ENCODE peak calls at places on chromosomes 1 and 21, in six cellular contexts. A is renal cortical epithelial cell, P is NCI-H1417, X is HAP-1, T is brain pericyte, S is H9. U is an unnamed sample.

GRCh38 chr1:189682591-189682990 is 795.1 kb downstream of the BRINP3 start:
- DNase-seq in A (no peak), P (no peak), X (peak), T (no peak), S (no peak), U (no peak)

GRCh38 chr1:110003747-110004428 is 19.3 kb downstream of the AHCYL1 start:
- DNase-seq in A (peak), P (no peak), X (peak), T (peak), S (peak), U (peak)

GRCh38 chr1:222224576-222224975 is 323.3 kb downstream of the HHIPL2 start:
- DNase-seq in A (peak), P (no peak), X (no peak), T (no peak), S (no peak), U (no peak)

GRCh38 chr1:233040494-233040893 is 90.1 kb downstream of the NTPCR start:
- DNase-seq in A (no peak), P (no peak), X (no peak), T (no peak), S (no peak), U (no peak)

GRCh38 chr1:11337536-11338350 is 64.7 kb downstream of the UBIAD1 start:
- DNase-seq in A (peak), P (peak), X (peak), T (no peak), S (peak), U (peak)

GRCh38 chr1:93716974-93717373 is 35.3 kb upstream of the BCAR3 start:
- DNase-seq in A (peak), P (no peak), X (no peak), T (no peak), S (no peak), U (no peak)

GRCh38 chr1:16112558-16113555 is 39.4 kb upstream of the FAM131C start:
- DNase-seq in A (no peak), P (no peak), X (no peak), T (no peak), S (peak), U (no peak)

GRCh38 chr21:45482899-45483821 is 59.1 kb downstream of the SLC19A1 start:
- DNase-seq in A (no peak), P (no peak), X (no peak), T (no peak), S (no peak), U (no peak)

GRCh38 chr1:99681583-99681982 is 35.7 kb downstream of the PALMD start:
- DNase-seq in A (no peak), P (peak), X (peak), T (no peak), S (no peak), U (no peak)

GRCh38 chr1:214228976-214229375 is 52.0 kb upstream of the SMYD2 start:
- DNase-seq in A (no peak), P (peak), X (no peak), T (no peak), S (no peak), U (no peak)

GRCh38 chr21:17387030-17387617 is 125.7 kb upstream of the CXADR start:
- DNase-seq in A (peak), P (peak), X (peak), T (peak), S (no peak), U (peak)

GRCh38 chr1:188706742-188707141 is 1770.9 kb downstream of the BRINP3 start:
- DNase-seq in A (peak), P (no peak), X (no peak), T (no peak), S (no peak), U (no peak)

GRCh38 chr1:109884242-109884891 is 26.3 kb upstream of the CSF1 start:
- DNase-seq in A (no peak), P (no peak), X (no peak), T (no peak), S (no peak), U (no peak)

GRCh38 chr1:226656601-226657277 is 82.3 kb downstream of the ITPKB start:
- DNase-seq in A (no peak), P (peak), X (no peak), T (no peak), S (no peak), U (peak)

GRCh38 chr21:32004281-32004680 is 131.5 kb downstream of the HUNK start:
- DNase-seq in A (no peak), P (no peak), X (no peak), T (no peak), S (no peak), U (no peak)

GRCh38 chr21:38319781-38320180 is 63.0 kb downstream of the KCNJ15 start:
- DNase-seq in A (peak), P (no peak), X (no peak), T (no peak), S (no peak), U (no peak)

GRCh38 chr1:168408531-168409242 is 128.0 kb downstream of the TBX19 start:
- DNase-seq in A (peak), P (no peak), X (no peak), T (no peak), S (no peak), U (no peak)

GRCh38 chr21:46222436-46223116 is 6.0 kb downstream of the LSS start:
- DNase-seq in A (no peak), P (no peak), X (no peak), T (no peak), S (no peak), U (no peak)

GRCh38 chr1:145690587-145691558 is 16.3 kb downstream of the PDZK1 start:
- DNase-seq in A (peak), P (no peak), X (peak), T (peak), S (no peak), U (peak)

GRCh38 chr1:39165049-39165448 is 39.4 kb upstream of the MACF1 start:
- DNase-seq in A (no peak), P (no peak), X (no peak), T (no peak), S (no peak), U (no peak)

GRCh38 chr1:119712342-119713038 is 756 bp downstream of the PHGDH start:
- DNase-seq in A (peak), P (peak), X (peak), T (no peak), S (peak), U (peak)

GRCh38 chr1:159817276-159818041 is 9.2 kb upstream of the SLAMF8 start:
- DNase-seq in A (peak), P (peak), X (no peak), T (no peak), S (no peak), U (no peak)

GRCh38 chr1:243851765-243852164 is 1.7 kb upstream of the AKT3 start:
- DNase-seq in A (no peak), P (no peak), X (no peak), T (no peak), S (no peak), U (no peak)

GRCh38 chr1:93613895-93614294 is 67.7 kb downstream of the BCAR3 start:
- DNase-seq in A (no peak), P (no peak), X (no peak), T (no peak), S (no peak), U (peak)

GRCh38 chr1:41758904-41759548 is 159.7 kb downstream of the HIVEP3 start:
- DNase-seq in A (peak), P (no peak), X (no peak), T (no peak), S (no peak), U (no peak)

GRCh38 chr1:201348211-201348566 is 29.3 kb downstream of the TNNT2 start:
- DNase-seq in A (peak), P (peak), X (peak), T (no peak), S (peak), U (peak)

GRCh38 chr21:25425156-25425555 is 182.1 kb downstream of the MRPL39 start:
- DNase-seq in A (no peak), P (no peak), X (no peak), T (no peak), S (no peak), U (no peak)

GRCh38 chr1:26775666-26776065 is 12.1 kb upstream of the PIGV start:
- DNase-seq in A (no peak), P (no peak), X (no peak), T (no peak), S (no peak), U (no peak)

GRCh38 chr1:41240806-41241747 is 1.0 kb downstream of the SCMH1 start:
- DNase-seq in A (no peak), P (peak), X (no peak), T (no peak), S (peak), U (peak)

GRCh38 chr21:26795866-26796329 is 49.3 kb downstream of the ADAMTS1 start:
- DNase-seq in A (peak), P (peak), X (no peak), T (peak), S (no peak), U (peak)

GRCh38 chr1:228148196-228148861 is 1.4 kb upstream of the GJC2 start:
- DNase-seq in A (no peak), P (no peak), X (no peak), T (no peak), S (peak), U (no peak)

GRCh38 chr1:151309851-151310323 is 17.3 kb downstream of the PI4KB start:
- DNase-seq in A (no peak), P (no peak), X (no peak), T (peak), S (peak), U (no peak)

GRCh38 chr1:95018602-95019369 is 54.0 kb downstream of the ALG14 start:
- DNase-seq in A (peak), P (no peak), X (no peak), T (no peak), S (no peak), U (no peak)

GRCh38 chr1:48761411-48761810 is 15.3 kb downstream of the BEND5 start:
- DNase-seq in A (peak), P (no peak), X (no peak), T (no peak), S (no peak), U (no peak)

GRCh38 chr1:90919190-90919719 is 102.6 kb downstream of the ZNF644 start:
- DNase-seq in A (no peak), P (no peak), X (no peak), T (no peak), S (no peak), U (no peak)

GRCh38 chr1:98053471-98054366 is 132.9 kb upstream of the DPYD start:
- DNase-seq in A (no peak), P (peak), X (peak), T (no peak), S (peak), U (peak)

GRCh38 chr1:216178266-216178665 is 245.0 kb downstream of the USH2A start:
- DNase-seq in A (no peak), P (no peak), X (no peak), T (no peak), S (no peak), U (no peak)

GRCh38 chr1:66330711-66331110 is 203.2 kb upstream of the SGIP1 start:
- DNase-seq in A (no peak), P (no peak), X (no peak), T (no peak), S (no peak), U (no peak)

GRCh38 chr1:226181996-226182714 is 4.4 kb downstream of the ACBD3 start:
- DNase-seq in A (peak), P (no peak), X (peak), T (no peak), S (peak), U (peak)